ENCODE peak calls at places on chromosomes 13 and 19, in nine cellular contexts. R is mammary epithelial cell; C is lower lobe of right lung; M is left lung; W is body of pancreas; L is aorta; E is mucosa of descending colon; B is effector memory CD4-positive, alpha-beta T cell; U is A549. N is an unnamed sample.

GRCh38 chr13:95122063-95122462 is 179.2 kb downstream of the ABCC4 start:
- DNase-seq in R (no peak), C (no peak), M (no peak), W (no peak), L (no peak), E (no peak), B (no peak), U (no peak), N (no peak)

GRCh38 chr13:108597943-108598342 is 31.5 kb upstream of the MYO16 start:
- DNase-seq in R (peak; percentile 4), C (no peak), M (no peak), W (no peak), L (no peak), E (no peak), B (no peak), U (no peak), N (no peak)

GRCh38 chr13:32164622-32165268 is 133.2 kb downstream of the FRY start:
- DNase-seq in R (no peak), C (no peak), M (no peak), W (peak; percentile 26), L (no peak), E (no peak), B (no peak), U (peak; percentile 50), N (no peak)

GRCh38 chr13:75250526-75251183 is 231.3 kb downstream of the TBC1D4 start:
- DNase-seq in R (peak; percentile 53), C (no peak), M (no peak), W (no peak), L (no peak), E (no peak), B (no peak), U (no peak), N (no peak)

GRCh38 chr19:22784051-22784450 is at the start of gene ZNF99:
- DNase-seq in R (no peak), C (no peak), M (no peak), W (peak; percentile 16), L (peak; percentile 80), E (no peak), B (no peak), U (no peak), N (peak; percentile 80)

GRCh38 chr19:45879055-45879454 is 6.9 kb downstream of the IRF2BP1 start:
- DNase-seq in R (no peak), C (no peak), M (no peak), W (no peak), L (no peak), E (no peak), B (no peak), U (no peak), N (no peak)

GRCh38 chr13:53301449-53301848 is 272.8 kb downstream of the OLFM4 start:
- DNase-seq in R (no peak), C (no peak), M (no peak), W (no peak), L (no peak), E (no peak), B (no peak), U (no peak), N (no peak)

GRCh38 chr13:28792992-28793391 is 27.1 kb upstream of the MTUS2 start:
- DNase-seq in R (peak; percentile 6), C (no peak), M (no peak), W (no peak), L (no peak), E (no peak), B (no peak), U (no peak), N (no peak)

GRCh38 chr13:50080856-50081105 is 65.5 kb downstream of the KCNRG start:
- DNase-seq in R (peak; percentile 55), C (no peak), M (no peak), W (no peak), L (no peak), E (no peak), B (no peak), U (no peak), N (no peak)

GRCh38 chr19:45405435-45406164 is 731 bp upstream of the PPP1R13L start:
- DNase-seq in R (peak; percentile 95), C (peak; percentile 92), M (peak; percentile 92), W (peak; percentile 89), L (peak; percentile 96), E (peak; percentile 91), B (peak; percentile 72), U (peak; percentile 97), N (peak; percentile 96)

GRCh38 chr13:99435116-99435515 is 66.2 kb upstream of the TM9SF2 start:
- DNase-seq in R (no peak), C (no peak), M (no peak), W (no peak), L (no peak), E (no peak), B (no peak), U (no peak), N (no peak)
- H3K4me1 ChIP-seq in R (peaks cover 10% of the 10 kb centered on the region), C (peaks cover 33% of the 10 kb centered on the region), M (no peaks in the 10 kb centered on the region), W (peaks cover 7% of the 10 kb centered on the region), L (no peaks in the 10 kb centered on the region), E (no peaks in the 10 kb centered on the region), B (peaks cover 37% of the 10 kb centered on the region), U (peaks cover 10% of the 10 kb centered on the region), N (peaks cover 23% of the 10 kb centered on the region)

GRCh38 chr19:21398851-21399250 is 1.9 kb downstream of the ZNF493 start:
- DNase-seq in R (peak; percentile 2), C (no peak), M (no peak), W (no peak), L (no peak), E (no peak), B (no peak), U (no peak), N (no peak)

GRCh38 chr19:21396893-21397572 is at the start of gene ZNF493:
- DNase-seq in R (peak; percentile 95), C (peak; percentile 94), M (peak; percentile 94), W (peak; percentile 96), L (peak; percentile 95), E (peak; percentile 94), B (peak; percentile 73), U (no peak), N (peak; percentile 96)

DNA sequence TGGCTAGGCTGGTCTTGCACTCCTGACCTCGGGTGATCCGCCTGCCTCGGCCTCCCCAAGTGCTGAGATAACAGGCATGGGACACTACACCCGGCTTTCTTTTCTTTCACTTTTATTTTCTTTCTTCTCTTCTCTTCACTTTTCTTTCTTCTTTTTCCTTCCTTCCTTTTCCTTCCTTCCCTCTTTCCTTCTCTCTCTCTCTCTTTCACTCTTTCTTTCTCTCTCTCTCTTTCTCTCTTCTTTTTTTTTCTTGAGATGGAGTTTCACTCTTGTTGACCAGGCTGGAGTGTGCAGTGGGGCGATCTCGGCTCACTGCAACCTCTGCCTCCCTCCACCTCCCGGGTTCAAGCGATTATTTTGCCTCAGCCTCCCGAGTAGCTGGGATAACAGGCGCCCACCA is 812 bp upstream of the ZNF493 start:
- DNase-seq in R (no peak), C (no peak), M (no peak), W (no peak), L (no peak), E (no peak), B (no peak), U (no peak), N (no peak)
- H3K9me3 ChIP-seq in R (peaks cover 7% of the 10 kb centered on the region), C (no peaks in the 10 kb centered on the region), M (peaks cover 28% of the 10 kb centered on the region), W (no peaks in the 10 kb centered on the region), L (no peaks in the 10 kb centered on the region), E (peaks cover 10% of the 10 kb centered on the region), B (no peaks in the 10 kb centered on the region), U (peaks cover 3% of the 10 kb centered on the region), N (no peaks in the 10 kb centered on the region)

GRCh38 chr13:52162279-52163101 is 3.1 kb upstream of the NEK3 start:
- DNase-seq in R (peak; percentile 49), C (no peak), M (no peak), W (no peak), L (no peak), E (no peak), B (no peak), U (no peak), N (no peak)

GRCh38 chr13:52160053-52160452 is 656 bp upstream of the NEK3 start:
- DNase-seq in R (no peak), C (no peak), M (no peak), W (no peak), L (no peak), E (no peak), B (no peak), U (no peak), N (no peak)

GRCh38 chr13:52159159-52159982 is at the start of gene NEK3:
- DNase-seq in R (peak; percentile 46), C (peak; percentile 75), M (peak; percentile 73), W (peak; percentile 65), L (peak; percentile 91), E (peak; percentile 84), B (peak; percentile 25), U (peak; percentile 42), N (peak; percentile 84)

GRCh38 chr13:52158629-52159158 is 703 bp downstream of the NEK3 start:
- DNase-seq in R (peak; percentile 16), C (peak; percentile 46), M (peak; percentile 54), W (no peak), L (no peak), E (no peak), B (no peak), U (no peak), N (no peak)

DNA sequence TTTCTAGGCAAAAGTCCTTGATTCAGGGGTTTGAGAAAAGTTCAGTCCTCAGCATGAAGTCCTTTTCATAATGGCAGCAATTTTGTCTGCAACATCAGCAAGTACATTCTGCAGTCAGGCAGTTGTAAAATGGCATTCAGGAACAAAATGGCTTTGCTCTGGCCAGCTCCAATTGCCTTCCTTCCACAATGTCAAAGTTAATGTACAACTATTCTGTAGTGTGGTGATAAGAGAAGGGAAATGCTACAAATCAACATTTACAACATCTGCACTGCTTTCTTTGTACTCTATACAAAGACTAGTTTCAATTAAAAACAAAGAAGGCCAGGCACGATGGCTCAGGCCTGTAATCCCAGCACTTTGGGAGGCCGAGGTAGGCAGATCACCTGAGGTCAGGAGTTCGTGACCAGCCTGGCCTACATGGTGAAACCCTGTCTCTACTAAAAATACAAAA is 1.8 kb upstream of the NEK3 start:
- DNase-seq in R (no peak), C (no peak), M (no peak), W (no peak), L (no peak), E (peak; percentile 45), B (no peak), U (no peak), N (no peak)
- H3K4me1 ChIP-seq in R (peaks cover 21% of the 10 kb centered on the region), C (peaks cover 28% of the 10 kb centered on the region), M (peaks cover 4% of the 10 kb centered on the region), W (peaks cover 18% of the 10 kb centered on the region), L (peaks cover 3% of the 10 kb centered on the region), E (peaks cover 25% of the 10 kb centered on the region), B (peaks cover 9% of the 10 kb centered on the region), U (peaks cover 5% of the 10 kb centered on the region), N (peaks cover 19% of the 10 kb centered on the region)

GRCh38 chr13:21326155-21327030 is 132.7 kb downstream of the ZDHHC20 start:
- DNase-seq in R (peak; percentile 25), C (no peak), M (peak; percentile 40), W (no peak), L (no peak), E (peak; percentile 53), B (no peak), U (no peak), N (no peak)
- H3K9me3 ChIP-seq in R (no peaks in the 10 kb centered on the region), C (no peaks in the 10 kb centered on the region), M (no peaks in the 10 kb centered on the region), W (no peaks in the 10 kb centered on the region), L (no peaks in the 10 kb centered on the region), E (no peaks in the 10 kb centered on the region), B (no peaks in the 10 kb centered on the region), U (no peaks in the 10 kb centered on the region), N (no peaks in the 10 kb centered on the region)